ENCODE peak calls at places on chromosome 5, in four cellular contexts. T is K562, C is GM12878, S is HepG2. Y is an unnamed sample.

GRCh38 chr5:56676091-56676768 is 139.1 kb upstream of the MAP3K1 start:
- DNase-seq in T (peak; percentile 33), S (peak; percentile 92), C (no peak), Y (no peak)

GRCh38 chr5:102483736-102484135 is 15.1 kb downstream of the SLCO6A1 start:
- DNase-seq in C (no peak), S (no peak), T (no peak), Y (no peak)

GRCh38 chr5:395921-396714 is 46.9 kb upstream of the EXOC3 start:
- DNase-seq in C (no peak), T (no peak), S (no peak), Y (no peak)

GRCh38 chr5:14218011-14218410 is 74.9 kb downstream of the TRIO start:
- DNase-seq in S (no peak), C (no peak), T (no peak), Y (no peak)

GRCh38 chr5:96699186-96699820 is 37.1 kb downstream of the CAST start:
- DNase-seq in S (no peak), T (peak; percentile 56), C (no peak), Y (no peak)

GRCh38 chr5:2566280-2566679 is 185.2 kb downstream of the IRX2 start:
- DNase-seq in S (no peak), T (no peak), C (no peak), Y (no peak)

GRCh38 chr5:4018968-4019766 is 423.5 kb downstream of the IRX1 start:
- DNase-seq in S (no peak), T (no peak), C (no peak), Y (no peak)

GRCh38 chr5:39199335-39199734 is 20.0 kb downstream of the FYB1 start:
- DNase-seq in T (no peak), C (no peak), S (no peak), Y (no peak)

GRCh38 chr5:78162253-78162862 is 132.1 kb downstream of the AP3B1 start:
- DNase-seq in T (peak; percentile 12), S (peak; percentile 13), C (no peak), Y (no peak)

GRCh38 chr5:113128082-113128481 is 151.5 kb downstream of the DCP2 start:
- DNase-seq in S (no peak), C (no peak), T (no peak), Y (no peak)

GRCh38 chr5:10595678-10596309 is 31.9 kb downstream of the ANKRD33B start:
- DNase-seq in T (no peak), S (peak; percentile 24), C (no peak), Y (no peak)

GRCh38 chr5:118115791-118116190 is 872.6 kb downstream of the DTWD2 start:
- DNase-seq in C (no peak), T (no peak), S (no peak), Y (no peak)

GRCh38 chr5:111704452-111705085 is 52.4 kb downstream of the NREP start:
- DNase-seq in S (no peak), C (no peak), T (no peak), Y (no peak)

GRCh38 chr5:157137691-157138090 is 5.0 kb downstream of the MED7 start:
- DNase-seq in S (no peak), T (no peak), C (no peak), Y (no peak)

GRCh38 chr5:106094128-106094726 is 1576.5 kb downstream of the EFNA5 start:
- DNase-seq in S (no peak), T (no peak), C (peak; percentile 3), Y (no peak)

GRCh38 chr5:93252165-93252564 is 328.9 kb downstream of the NR2F1-AS1 start:
- DNase-seq in S (peak; percentile 35), T (no peak), C (no peak), Y (no peak)

GRCh38 chr5:148904440-148904839 is 78.0 kb downstream of the ADRB2 start:
- DNase-seq in S (no peak), T (no peak), C (no peak), Y (no peak)

GRCh38 chr5:179679014-179679674 is 1.7 kb downstream of the CBY3 start:
- DNase-seq in C (no peak), S (no peak), T (peak; percentile 17), Y (peak; percentile 84)

GRCh38 chr5:61245486-61245885 is 83.2 kb upstream of the SMIM15 start:
- DNase-seq in S (no peak), T (no peak), C (no peak), Y (no peak)

GRCh38 chr5:14953075-14953474 is 81.5 kb upstream of the ANKH start:
- DNase-seq in T (no peak), S (no peak), C (no peak), Y (no peak)

GRCh38 chr5:158178535-158178934 is 319.6 kb upstream of the CLINT1 start:
- DNase-seq in C (no peak), S (no peak), T (no peak), Y (no peak)
- TF ChIP-seq CREM in C (no peak), S (no peak), T (no peak), Y (no peak)

GRCh38 chr5:150511641-150512367 is 3.9 kb downstream of the NDST1 start:
- DNase-seq in S (no peak), C (no peak), T (peak; percentile 82), Y (peak; percentile 64)
- TF ChIP-seq CREM in S (no peak), C (no peak), T (no peak), Y (no peak)

GRCh38 chr5:58458851-58459275 is 1.0 kb downstream of the PLK2 start:
- DNase-seq in T (no peak), C (no peak), S (peak; percentile 43), Y (no peak)
- TF ChIP-seq CREM in T (no peak), C (no peak), S (no peak), Y (no peak)

DNA sequence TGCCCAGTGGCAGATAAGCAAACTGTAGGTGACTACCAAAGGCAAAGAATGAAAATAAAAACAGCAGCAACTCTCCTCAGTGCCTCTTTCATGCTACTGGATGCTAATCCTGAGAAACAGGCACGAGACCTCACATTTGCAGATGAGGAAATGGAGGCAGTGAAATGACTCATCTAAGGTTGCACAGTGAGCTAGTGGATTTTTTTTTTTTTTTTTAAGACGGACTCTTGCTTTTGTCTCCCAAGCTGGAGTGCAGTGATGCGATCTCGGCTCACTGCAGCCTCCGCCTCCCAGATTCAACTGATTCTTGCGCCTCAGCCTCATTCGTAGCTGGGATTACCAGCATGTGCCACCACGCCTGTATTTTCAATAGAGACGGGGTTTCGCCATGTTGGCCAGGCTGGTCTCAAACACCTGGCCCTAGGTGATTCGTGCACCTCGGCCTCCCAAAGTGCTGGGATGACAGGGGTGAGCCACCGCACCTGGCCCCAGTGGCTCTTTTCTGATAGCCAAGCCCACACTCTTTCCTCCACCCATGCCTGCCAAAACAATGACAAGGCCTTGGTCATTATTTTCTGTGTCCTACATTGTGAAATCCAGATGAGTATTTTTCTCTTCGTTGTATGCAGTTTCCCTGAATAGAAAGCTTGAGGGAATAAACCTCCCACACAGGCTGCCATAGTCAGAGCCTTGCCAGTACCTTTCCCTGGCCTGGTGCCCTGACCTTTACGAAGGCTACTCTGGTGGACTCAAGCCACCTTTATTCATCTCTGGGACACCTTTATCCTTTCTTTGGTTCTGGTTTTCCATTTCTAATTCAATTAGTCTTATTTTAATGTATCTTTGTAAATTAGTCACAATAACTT is 19.3 kb downstream of the DOCK2 start:
- DNase-seq in S (no peak), T (no peak), C (peak; percentile 79), Y (no peak)
- TF ChIP-seq CREM in S (no peak), T (no peak), C (peak; percentile 85), Y (no peak)

GRCh38 chr5:74187757-74188156 is 452.8 kb downstream of the ENC1 start:
- DNase-seq in T (no peak), C (no peak), S (no peak), Y (peak; percentile 22)

GRCh38 chr5:74185599-74185998 is 454.9 kb downstream of the ENC1 start:
- DNase-seq in C (no peak), S (no peak), T (no peak), Y (no peak)

GRCh38 chr5:74188341-74188740 is 452.2 kb downstream of the ENC1 start:
- DNase-seq in C (no peak), T (no peak), S (no peak), Y (no peak)

GRCh38 chr5:74184649-74185048 is 455.9 kb downstream of the ENC1 start:
- DNase-seq in T (no peak), C (no peak), S (no peak), Y (no peak)

GRCh38 chr5:74186351-74187315 is 453.9 kb downstream of the ENC1 start:
- DNase-seq in S (no peak), T (no peak), C (no peak), Y (no peak)
- TF ChIP-seq CREM in S (no peak), T (no peak), C (no peak), Y (no peak)

GRCh38 chr5:72752909-72753308 is 63.6 kb upstream of the TNPO1 start:
- DNase-seq in C (no peak), S (no peak), T (no peak), Y (no peak)
- TF ChIP-seq CREM in C (no peak), S (no peak), T (no peak), Y (no peak)

DNA sequence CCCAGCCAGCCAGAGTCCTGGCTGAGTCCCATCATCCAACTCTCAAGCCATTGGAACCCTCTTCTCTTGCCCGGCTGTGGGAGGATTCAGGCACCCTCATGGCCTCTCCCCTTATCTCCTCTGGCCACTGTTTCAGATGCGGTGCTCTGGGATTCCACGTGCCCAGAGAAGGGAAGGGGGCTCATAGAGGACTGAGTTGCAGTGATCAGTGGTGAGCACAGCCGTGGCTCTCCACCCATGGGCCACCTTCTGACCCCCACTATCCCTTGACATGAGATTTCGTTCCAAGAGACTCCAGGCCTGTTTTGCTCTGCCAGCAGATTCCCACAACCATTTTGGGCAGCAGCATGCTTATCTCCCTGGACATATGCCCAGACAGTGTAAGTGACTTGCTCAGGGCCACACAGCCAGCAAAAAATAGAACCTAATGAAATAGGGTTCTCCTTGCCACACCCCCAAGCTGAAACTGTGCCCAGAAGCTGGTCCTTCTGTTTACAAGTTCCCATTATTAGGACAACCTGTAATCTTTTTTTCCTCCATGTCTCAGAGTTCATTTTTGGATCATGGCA is 2.7 kb downstream of the GPX3 start:
- DNase-seq in T (peak; percentile 70), S (no peak), C (no peak), Y (no peak)
- TF ChIP-seq CREM in T (no peak), S (no peak), C (no peak), Y (no peak)

GRCh38 chr5:144644317-144644716 is 473.6 kb downstream of the KCTD16 start:
- DNase-seq in S (no peak), C (no peak), T (no peak), Y (no peak)
- TF ChIP-seq CREM in S (no peak), C (no peak), T (no peak), Y (no peak)